ENCODE peak calls at places on chromosomes 11 and 22, in nine cellular contexts. I, K, J, Z, V, D, R, O and Y are unnamed samples.

GRCh38 chr11:44116433-44116832 is 21.0 kb downstream of the EXT2 start:
- DNase-seq in I (no peak), K (no peak), J (no peak), Z (no peak), V (no peak), D (no peak), R (no peak), O (no peak), Y (no peak)

GRCh38 chr11:12472401-12473065 is 95.2 kb downstream of the PARVA start:
- DNase-seq in I (no peak), K (no peak), J (no peak), Z (no peak), V (no peak), D (no peak), R (no peak), O (no peak), Y (no peak)

GRCh38 chr11:78801161-78801884 is 226.7 kb upstream of the NARS2 start:
- DNase-seq in I (no peak), K (no peak), J (peak; percentile 82), Z (no peak), V (no peak), D (no peak), R (no peak), O (peak; percentile 69), Y (peak; percentile 79)

GRCh38 chr11:1557904-1558831 is 13.9 kb downstream of the DUSP8 start:
- DNase-seq in I (no peak), K (no peak), J (no peak), Z (peak; percentile 55), V (peak; percentile 55), D (no peak), R (no peak), O (peak; percentile 70), Y (peak; percentile 91)

GRCh38 chr11:87006035-87006434 is 31.7 kb upstream of the TMEM135 start:
- DNase-seq in I (no peak), K (no peak), J (no peak), Z (no peak), V (no peak), D (no peak), R (no peak), O (no peak), Y (no peak)

GRCh38 chr11:27025312-27025955 is 15.2 kb upstream of the BBOX1 start:
- DNase-seq in I (no peak), K (no peak), J (no peak), Z (no peak), V (no peak), D (no peak), R (no peak), O (no peak), Y (no peak)

GRCh38 chr11:118224512-118225180 is at the start of gene JAML:
- DNase-seq in I (no peak), K (no peak), J (no peak), Z (no peak), V (no peak), D (no peak), R (no peak), O (no peak), Y (no peak)

GRCh38 chr11:73267921-73268540 is 4.1 kb upstream of the P2RY6 start:
- DNase-seq in I (no peak), K (no peak), J (peak; percentile 51), Z (no peak), V (no peak), D (no peak), R (no peak), O (no peak), Y (no peak)

GRCh38 chr11:16960250-16960649 is 54.0 kb downstream of the PLEKHA7 start:
- DNase-seq in I (no peak), K (no peak), J (peak; percentile 16), Z (no peak), V (no peak), D (no peak), R (no peak), O (no peak), Y (no peak)

GRCh38 chr11:1568451-1568911 is 3.6 kb downstream of the DUSP8 start:
- DNase-seq in I (no peak), K (no peak), J (no peak), Z (no peak), V (no peak), D (no peak), R (no peak), O (no peak), Y (no peak)

GRCh38 chr11:19615503-19615902 is 97.1 kb upstream of the NAV2 start:
- DNase-seq in I (no peak), K (no peak), J (no peak), Z (no peak), V (no peak), D (no peak), R (no peak), O (no peak), Y (no peak)

GRCh38 chr11:134116210-134116609 is 47.3 kb downstream of the JAM3 start:
- DNase-seq in I (no peak), K (no peak), J (no peak), Z (no peak), V (no peak), D (no peak), R (no peak), O (no peak), Y (no peak)

GRCh38 chr11:103993502-103993901 is 42.9 kb upstream of the DDI1 start:
- DNase-seq in I (no peak), K (no peak), J (no peak), Z (no peak), V (no peak), D (no peak), R (no peak), O (no peak), Y (peak; percentile 4)

GRCh38 chr11:35404397-35404775 is 15.0 kb downstream of the SLC1A2 start:
- DNase-seq in I (no peak), K (no peak), J (no peak), Z (peak; percentile 20), V (peak; percentile 45), D (no peak), R (no peak), O (peak; percentile 38), Y (peak; percentile 48)

GRCh38 chr22:41683052-41683451 is 5.6 kb downstream of the SNU13 start:
- DNase-seq in I (no peak), K (no peak), J (no peak), Z (no peak), V (no peak), D (no peak), R (no peak), O (no peak), Y (no peak)